ENCODE peak calls at places on chromosomes 2 and 18, in nine cellular contexts. Z is AG09319, E is right lobe of liver, R is GM12865, B is ascending aorta, P is A549, F is heart right ventricle, L is epithelial cell of esophagus, G is lower lobe of right lung. V is an unnamed sample.

GRCh38 chr2:7405861-7406715 is 488.9 kb downstream of the RNF144A start:
- DNase-seq in Z (no peak), E (no peak), R (no peak), B (no peak), P (no peak), F (no peak), L (no peak), G (no peak), V (no peak)

GRCh38 chr2:120177973-120178372 is 45.2 kb downstream of the TMEM185B start:
- DNase-seq in Z (no peak), E (no peak), R (peak), B (no peak), P (no peak), F (no peak), L (no peak), G (no peak), V (no peak)

GRCh38 chr2:98806266-98806697 is 75.3 kb upstream of the MGAT4A start:
- DNase-seq in Z (no peak), E (peak), R (no peak), B (no peak), P (no peak), F (peak), L (peak), G (peak), V (no peak)

GRCh38 chr18:74820160-74820780 is 222.6 kb downstream of the ZNF407 start:
- DNase-seq in Z (no peak), E (no peak), R (no peak), B (no peak), P (no peak), F (no peak), L (no peak), G (no peak), V (no peak)

GRCh38 chr2:221965806-221966205 is 333.0 kb downstream of the PAX3 start:
- DNase-seq in Z (no peak), E (no peak), R (no peak), B (no peak), P (no peak), F (no peak), L (no peak), G (no peak), V (no peak)

GRCh38 chr18:23257686-23258565 is 122.6 kb downstream of the CABLES1 start:
- DNase-seq in Z (no peak), E (no peak), R (no peak), B (no peak), P (no peak), F (no peak), L (peak), G (peak), V (no peak)

GRCh38 chr2:223601932-223602676 is at the start of gene SCG2:
- DNase-seq in Z (peak), E (peak), R (peak), B (peak), P (peak), F (peak), L (peak), G (peak), V (no peak)

GRCh38 chr2:180618570-180618969 is 361.8 kb upstream of the UBE2E3 start:
- DNase-seq in Z (peak), E (no peak), R (no peak), B (no peak), P (no peak), F (no peak), L (no peak), G (no peak), V (no peak)

GRCh38 chr2:155690785-155691184 is 641.7 kb downstream of the NR4A2 start:
- DNase-seq in Z (no peak), E (no peak), R (peak), B (no peak), P (no peak), F (no peak), L (no peak), G (no peak), V (no peak)

GRCh38 chr2:217573565-217573964 is 429.2 kb downstream of the TNS1 start:
- DNase-seq in Z (no peak), E (no peak), R (no peak), B (no peak), P (no peak), F (no peak), L (peak), G (no peak), V (no peak)

GRCh38 chr2:170966648-170967396 is 37.8 kb downstream of the GORASP2 start:
- DNase-seq in Z (no peak), E (peak), R (no peak), B (no peak), P (peak), F (no peak), L (no peak), G (no peak), V (no peak)

GRCh38 chr2:236730393-236730792 is 160.8 kb downstream of the ACKR3 start:
- DNase-seq in Z (no peak), E (peak), R (no peak), B (no peak), P (no peak), F (peak), L (no peak), G (no peak), V (no peak)

GRCh38 chr2:136052374-136053362 is 65.3 kb downstream of the CXCR4 start:
- DNase-seq in Z (no peak), E (no peak), R (peak), B (no peak), P (no peak), F (no peak), L (no peak), G (no peak), V (no peak)

GRCh38 chr2:47068966-47069627 is 86.0 kb downstream of the STPG4 start:
- DNase-seq in Z (no peak), E (no peak), R (no peak), B (no peak), P (no peak), F (no peak), L (no peak), G (no peak), V (no peak)

GRCh38 chr2:205585451-205586045 is 96.8 kb upstream of the NRP2 start:
- DNase-seq in Z (no peak), E (no peak), R (no peak), B (no peak), P (no peak), F (no peak), L (no peak), G (no peak), V (no peak)

DNA sequence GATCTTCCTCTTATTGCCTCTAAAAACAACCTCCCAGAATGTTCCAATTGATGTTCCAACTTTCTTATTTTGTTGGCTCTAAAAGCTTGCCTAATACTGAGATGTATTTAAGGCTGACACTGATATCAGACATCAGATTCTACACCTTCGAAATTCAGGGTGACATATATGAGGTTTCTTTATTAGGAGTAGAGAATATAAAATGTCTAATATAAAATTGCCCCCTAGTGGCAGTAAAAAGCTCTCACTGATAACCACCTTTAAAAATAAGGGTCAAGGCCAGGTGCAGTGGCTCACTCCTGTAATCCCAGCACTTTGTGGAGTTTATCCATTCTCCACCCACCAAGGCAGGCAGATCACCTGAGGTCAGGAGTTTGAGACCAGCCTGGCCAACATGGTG is 789.7 kb upstream of the SLC39A10 start:
- DNase-seq in Z (no peak), E (no peak), R (peak), B (no peak), P (no peak), F (no peak), L (peak), G (no peak), V (no peak)
- TF ChIP-seq CTCF in Z (no peak), E (peak), R (no peak), B (no peak), P (peak), F (no peak), L (peak), G (peak), V (peak)

DNA sequence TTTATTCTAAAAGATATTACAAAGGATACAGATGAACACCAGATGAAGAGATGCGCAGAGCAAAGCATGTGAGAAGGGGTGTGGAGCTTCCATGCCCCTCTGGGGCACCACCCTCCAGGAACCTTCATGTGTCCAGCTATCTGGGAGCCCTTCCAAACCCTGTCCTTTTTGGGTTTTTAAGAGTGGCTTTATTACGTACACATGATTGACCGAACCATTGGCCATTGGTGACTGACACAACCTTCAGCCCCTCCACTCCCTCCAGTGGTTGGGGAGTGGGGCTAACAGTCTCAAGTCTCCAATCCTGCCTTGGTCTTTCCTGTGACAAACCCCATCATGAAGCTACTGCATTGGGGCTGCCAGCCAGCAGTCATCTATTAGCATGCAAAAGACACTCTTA is 19.5 kb downstream of the IL1B start:
- DNase-seq in Z (no peak), E (no peak), R (no peak), B (no peak), P (no peak), F (no peak), L (no peak), G (no peak), V (no peak)
- TF ChIP-seq CTCF in Z (no peak), E (no peak), R (no peak), B (no peak), P (no peak), F (no peak), L (no peak), G (no peak), V (no peak)

DNA sequence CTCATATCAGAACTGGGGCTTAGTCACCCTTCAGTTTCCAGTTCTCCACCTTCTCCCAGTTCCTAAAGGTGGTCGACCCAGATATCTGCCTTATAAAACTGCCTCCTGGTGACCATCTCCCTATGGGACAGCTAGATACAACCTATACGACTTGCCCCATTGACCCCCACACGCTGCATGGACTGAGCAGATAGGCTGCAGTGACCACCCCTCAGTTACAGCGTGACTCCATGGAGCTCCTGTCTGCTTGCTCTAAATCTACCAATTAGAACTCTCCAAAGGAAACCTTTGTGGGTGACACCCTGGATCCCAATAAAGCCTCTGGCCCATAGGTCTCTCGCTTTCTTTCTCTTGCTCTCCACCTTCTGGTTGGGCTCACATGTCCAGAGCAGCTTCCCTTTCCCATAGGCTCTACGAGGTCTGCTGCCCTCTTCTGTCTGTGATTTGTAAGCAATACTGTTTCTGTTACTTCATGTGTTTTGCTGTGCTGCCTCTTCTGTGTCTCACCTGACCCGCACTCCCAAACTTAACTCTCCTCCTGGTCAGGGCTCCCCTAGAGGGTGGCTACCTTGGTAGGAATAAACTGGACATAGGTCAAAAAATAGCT is 971.3 kb upstream of the FAM98A start:
- DNase-seq in Z (no peak), E (no peak), R (peak), B (no peak), P (no peak), F (no peak), L (peak), G (no peak), V (no peak)
- TF ChIP-seq CTCF in Z (no peak), E (peak), R (peak), B (no peak), P (peak), F (no peak), L (peak), G (peak), V (peak)

DNA sequence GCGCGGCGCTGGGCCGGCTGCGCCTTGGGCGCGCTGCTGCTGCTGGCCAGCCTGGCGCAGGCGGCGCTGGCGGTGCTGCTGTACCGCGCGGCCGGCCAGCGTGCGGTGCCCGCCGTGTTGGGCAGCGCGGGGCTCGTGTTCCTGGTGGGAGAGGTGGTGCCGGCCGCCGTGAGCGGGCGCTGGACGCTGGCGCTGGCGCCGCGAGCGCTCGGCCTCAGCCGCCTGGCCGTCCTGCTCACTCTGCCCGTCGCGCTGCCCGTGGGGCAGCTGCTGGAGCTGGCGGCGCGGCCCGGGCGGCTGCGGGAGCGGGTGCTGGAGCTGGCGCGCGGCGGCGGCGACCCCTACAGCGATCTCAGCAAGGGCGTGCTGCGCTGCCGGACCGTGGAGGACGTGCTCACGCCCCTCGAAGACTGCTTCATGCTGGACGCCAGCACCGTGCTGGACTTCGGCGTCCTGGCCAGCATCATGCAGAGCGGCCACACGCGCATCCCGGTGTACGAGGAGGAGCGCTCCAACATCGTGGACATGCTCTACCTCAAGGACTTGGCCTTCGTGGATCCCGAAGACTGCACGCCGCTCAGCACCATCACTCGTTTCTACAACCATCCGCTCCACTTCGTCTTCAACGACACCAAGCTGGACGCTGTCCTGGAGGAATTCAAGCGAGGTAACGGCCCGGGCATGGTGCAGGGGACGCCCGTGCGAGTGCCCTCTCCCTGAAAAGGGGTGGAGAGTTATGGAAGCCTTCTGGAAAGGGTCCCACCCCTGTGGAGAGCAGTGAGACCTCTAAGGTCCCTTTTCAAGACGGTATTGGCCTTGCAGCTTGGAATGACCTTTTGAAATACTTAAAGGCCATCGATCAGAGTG is 1.0 kb downstream of the CNNM3 start:
- DNase-seq in Z (no peak), E (no peak), R (peak), B (no peak), P (no peak), F (no peak), L (no peak), G (no peak), V (no peak)
- TF ChIP-seq CTCF in Z (no peak), E (no peak), R (no peak), B (no peak), P (no peak), F (no peak), L (no peak), G (no peak), V (no peak)

GRCh38 chr2:101658387-101658786 is 39.1 kb upstream of the MAP4K4 start:
- DNase-seq in Z (no peak), E (no peak), R (no peak), B (no peak), P (no peak), F (no peak), L (no peak), G (no peak), V (no peak)

GRCh38 chr2:101653469-101653868 is 44.0 kb upstream of the MAP4K4 start:
- DNase-seq in Z (no peak), E (no peak), R (no peak), B (no peak), P (no peak), F (no peak), L (no peak), G (no peak), V (no peak)

GRCh38 chr2:101655941-101656422 is 41.5 kb upstream of the MAP4K4 start:
- DNase-seq in Z (no peak), E (no peak), R (no peak), B (no peak), P (no peak), F (no peak), L (no peak), G (no peak), V (no peak)

GRCh38 chr2:101657787-101658186 is 39.7 kb upstream of the MAP4K4 start:
- DNase-seq in Z (no peak), E (no peak), R (no peak), B (no peak), P (no peak), F (no peak), L (no peak), G (no peak), V (no peak)
- TF ChIP-seq CTCF in Z (no peak), E (no peak), R (no peak), B (no peak), P (no peak), F (no peak), L (no peak), G (no peak), V (no peak)

GRCh38 chr2:117956036-117956791 is 57.7 kb downstream of the CCDC93 start:
- DNase-seq in Z (no peak), E (no peak), R (no peak), B (no peak), P (no peak), F (no peak), L (peak), G (no peak), V (no peak)
- TF ChIP-seq CTCF in Z (peak), E (peak), R (no peak), B (no peak), P (peak), F (no peak), L (peak), G (no peak), V (peak)